ENCODE peak calls at places on chromosomes 1 and 21, in seven cellular contexts. V, K, R, A, C, X and E are unnamed samples.

GRCh38 chr1:172746091-172746949 is 87.4 kb downstream of the FASLG start:
- DNase-seq in V (no peak), K (peak), R (no peak), A (peak), C (peak), X (no peak), E (no peak)

GRCh38 chr1:113809651-113810602 is 2.3 kb downstream of the RSBN1 start:
- DNase-seq in V (no peak), K (no peak), R (no peak), A (no peak), C (peak), X (no peak), E (no peak)

GRCh38 chr21:15446193-15446592 is 283.6 kb upstream of the USP25 start:
- DNase-seq in V (no peak), K (no peak), R (no peak), A (no peak), C (no peak), X (no peak), E (no peak)

GRCh38 chr1:197268012-197268411 is at the start of gene CRB1:
- DNase-seq in V (no peak), K (no peak), R (no peak), A (no peak), C (no peak), X (no peak), E (no peak)

GRCh38 chr1:101697057-101697456 is 299.7 kb downstream of the OLFM3 start:
- DNase-seq in V (no peak), K (no peak), R (no peak), A (peak), C (no peak), X (no peak), E (no peak)

GRCh38 chr1:23402286-23403037 is 22.1 kb downstream of the TCEA3 start:
- DNase-seq in V (no peak), K (peak), R (no peak), A (no peak), C (no peak), X (no peak), E (no peak)

GRCh38 chr1:241229216-241229615 is 127.8 kb downstream of the RGS7 start:
- DNase-seq in V (peak), K (no peak), R (no peak), A (no peak), C (no peak), X (no peak), E (no peak)

GRCh38 chr1:200198247-200198646 is 170.7 kb downstream of the NR5A2 start:
- DNase-seq in V (no peak), K (no peak), R (peak), A (no peak), C (no peak), X (no peak), E (no peak)

GRCh38 chr1:10105484-10105883 is 72.7 kb downstream of the UBE4B start:
- DNase-seq in V (no peak), K (no peak), R (no peak), A (peak), C (no peak), X (peak), E (no peak)

GRCh38 chr1:181208967-181209366 is 120.5 kb downstream of the IER5 start:
- DNase-seq in V (no peak), K (no peak), R (no peak), A (no peak), C (no peak), X (no peak), E (no peak)

GRCh38 chr1:29703596-29703995 is 467.3 kb downstream of the PTPRU start:
- DNase-seq in V (peak), K (no peak), R (no peak), A (peak), C (peak), X (peak), E (no peak)

GRCh38 chr1:156959414-156959813 is 39.0 kb downstream of the LRRC71 start:
- DNase-seq in V (no peak), K (no peak), R (no peak), A (no peak), C (peak), X (no peak), E (no peak)

GRCh38 chr1:159970932-159971342 is 16.9 kb upstream of the SLAMF9 start:
- DNase-seq in V (peak), K (no peak), R (no peak), A (no peak), C (peak), X (no peak), E (no peak)

GRCh38 chr1:30751830-30752650 is 5.5 kb downstream of the LAPTM5 start:
- DNase-seq in V (no peak), K (no peak), R (no peak), A (no peak), C (no peak), X (no peak), E (no peak)

GRCh38 chr1:230735447-230735846 is 11.7 kb upstream of the CAPN9 start:
- DNase-seq in V (peak), K (no peak), R (no peak), A (no peak), C (no peak), X (no peak), E (no peak)

GRCh38 chr1:227726924-227727599 is 8.0 kb downstream of the JMJD4 start:
- DNase-seq in V (no peak), K (no peak), R (no peak), A (no peak), C (no peak), X (no peak), E (no peak)

GRCh38 chr1:46284597-46285564 is 18.5 kb downstream of the LRRC41 start:
- DNase-seq in V (no peak), K (no peak), R (no peak), A (no peak), C (no peak), X (no peak), E (no peak)

GRCh38 chr1:42982641-42983040 is 24.0 kb upstream of the SLC2A1 start:
- DNase-seq in V (no peak), K (no peak), R (no peak), A (no peak), C (peak), X (no peak), E (no peak)

GRCh38 chr1:244050835-244051444 is at the start of gene ZBTB18:
- DNase-seq in V (peak), K (no peak), R (no peak), A (no peak), C (no peak), X (no peak), E (no peak)

GRCh38 chr1:223835754-223836153 is 10.0 kb downstream of the TP53BP2 start:
- DNase-seq in V (no peak), K (no peak), R (no peak), A (no peak), C (no peak), X (no peak), E (no peak)

GRCh38 chr1:164748253-164748899 is 189.4 kb downstream of the PBX1 start:
- DNase-seq in V (peak), K (no peak), R (no peak), A (no peak), C (peak), X (no peak), E (no peak)

GRCh38 chr1:107588321-107588720 is 376.7 kb downstream of the VAV3 start:
- DNase-seq in V (no peak), K (no peak), R (no peak), A (no peak), C (no peak), X (no peak), E (no peak)

DNA sequence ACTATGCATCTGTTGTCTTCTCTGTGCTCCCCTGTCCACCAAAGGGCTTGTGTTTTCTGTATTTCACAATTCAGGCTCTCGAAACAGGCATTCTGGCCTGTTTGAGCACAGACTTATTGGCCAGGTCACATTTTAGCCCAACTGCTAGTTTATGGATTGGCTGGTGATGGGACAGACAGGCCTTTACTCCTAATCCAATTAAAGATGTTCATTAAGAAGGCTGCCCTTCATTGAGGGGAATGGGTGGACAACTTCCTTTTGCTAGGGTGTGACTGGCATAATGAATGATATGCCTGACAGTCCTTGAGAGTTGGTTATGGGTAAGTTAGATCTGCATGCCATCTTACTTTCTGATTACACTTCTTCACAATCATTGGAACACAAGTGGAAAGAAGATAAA is 86.4 kb downstream of the LTN1 start:
- DNase-seq in V (no peak), K (no peak), R (no peak), A (no peak), C (no peak), X (no peak), E (no peak)
- H3K27ac ChIP-seq in V (no peak), K (no peak), R (no peak), A (no peak), C (no peak), X (no peak), E (no peak)

DNA sequence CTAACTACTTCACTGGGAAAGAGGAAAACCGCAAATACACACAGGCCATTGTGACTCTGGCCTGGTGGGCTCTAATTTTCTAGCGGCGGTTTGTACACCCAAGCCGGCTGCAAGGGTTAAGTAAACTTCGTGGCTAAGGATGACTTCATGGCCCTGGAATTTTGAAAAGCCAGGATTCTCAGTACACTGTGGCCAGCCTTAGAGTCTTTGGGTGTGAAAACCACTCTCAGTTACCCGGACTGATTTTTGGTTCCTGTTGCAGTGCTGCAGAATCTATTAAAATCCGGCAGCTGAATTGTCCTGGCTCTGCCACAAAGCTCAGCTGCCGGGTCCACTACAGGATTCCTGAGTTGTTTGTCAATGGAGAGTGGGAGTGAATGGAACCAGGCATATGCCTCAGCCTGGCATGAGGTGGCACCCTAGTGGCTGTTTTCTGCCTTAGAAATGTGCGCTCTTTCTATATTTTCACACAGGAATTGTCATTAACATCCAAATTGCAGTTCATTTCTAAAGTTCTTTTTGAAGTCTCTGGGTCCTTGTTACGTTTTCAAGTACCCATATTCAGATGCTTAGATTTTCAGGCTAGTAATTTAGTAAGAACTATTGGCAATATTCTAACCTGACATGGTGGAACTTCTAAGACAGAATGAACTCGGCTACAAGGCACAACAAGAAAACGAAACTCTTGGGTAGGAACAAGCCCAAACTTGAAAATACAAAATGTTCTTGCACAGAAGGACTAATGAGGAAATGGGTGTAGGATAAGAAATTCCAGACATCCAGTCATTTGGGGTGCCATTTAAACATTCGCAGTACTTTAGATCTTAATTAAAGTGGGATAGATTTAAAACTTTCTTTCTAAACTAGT is 255.9 kb downstream of the NFIA start:
- DNase-seq in V (peak), K (peak), R (peak), A (peak), C (no peak), X (peak), E (peak)
- H3K4me3 ChIP-seq in V (no peak), K (peak), R (peak), A (peak), C (no peak), X (peak), E (peak)

GRCh38 chr21:42113926-42114409 is 42.9 kb downstream of the UMODL1 start:
- DNase-seq in V (no peak), K (no peak), R (no peak), A (peak), C (no peak), X (peak), E (no peak)

GRCh38 chr21:42112223-42112622 is 41.1 kb downstream of the UMODL1 start:
- DNase-seq in V (no peak), K (no peak), R (no peak), A (no peak), C (no peak), X (no peak), E (no peak)

GRCh38 chr21:42111811-42112210 is 40.7 kb downstream of the UMODL1 start:
- DNase-seq in V (no peak), K (no peak), R (no peak), A (no peak), C (no peak), X (peak), E (peak)

GRCh38 chr21:42111470-42111743 is 40.3 kb downstream of the UMODL1 start:
- DNase-seq in V (no peak), K (no peak), R (no peak), A (no peak), C (no peak), X (no peak), E (peak)

GRCh38 chr21:42112857-42113256 is 41.7 kb downstream of the UMODL1 start:
- DNase-seq in V (no peak), K (no peak), R (no peak), A (no peak), C (no peak), X (peak), E (no peak)
- H3K27ac ChIP-seq in V (no peak), K (no peak), R (no peak), A (no peak), C (no peak), X (no peak), E (no peak)

GRCh38 chr1:20366076-20366765 is 75.5 kb downstream of the VWA5B1 start:
- DNase-seq in V (no peak), K (no peak), R (no peak), A (peak), C (no peak), X (no peak), E (no peak)

GRCh38 chr1:20367626-20368025 is 77.0 kb downstream of the VWA5B1 start:
- DNase-seq in V (no peak), K (no peak), R (no peak), A (no peak), C (no peak), X (no peak), E (no peak)

GRCh38 chr1:20368866-20369545 is 78.3 kb downstream of the VWA5B1 start:
- DNase-seq in V (no peak), K (no peak), R (no peak), A (no peak), C (no peak), X (no peak), E (no peak)

GRCh38 chr1:20365421-20366075 is 74.9 kb downstream of the VWA5B1 start:
- DNase-seq in V (no peak), K (no peak), R (no peak), A (no peak), C (no peak), X (no peak), E (no peak)

GRCh38 chr1:20366766-20367602 is 76.3 kb downstream of the VWA5B1 start:
- DNase-seq in V (peak), K (peak), R (no peak), A (peak), C (peak), X (peak), E (no peak)
- H3K4me3 ChIP-seq in V (no peak), K (peak), R (peak), A (peak), C (no peak), X (peak), E (no peak)

GRCh38 chr1:225668222-225668621 is 15.3 kb upstream of the ENAH start:
- DNase-seq in V (no peak), K (no peak), R (no peak), A (no peak), C (no peak), X (no peak), E (no peak)

GRCh38 chr1:225670356-225670755 is 17.4 kb upstream of the ENAH start:
- DNase-seq in V (no peak), K (no peak), R (no peak), A (no peak), C (no peak), X (no peak), E (no peak)

GRCh38 chr1:225670806-225671733 is 18.1 kb upstream of the ENAH start:
- DNase-seq in V (no peak), K (no peak), R (no peak), A (peak), C (no peak), X (no peak), E (no peak)
- H3K27ac ChIP-seq in V (no peak), K (peak), R (no peak), A (no peak), C (no peak), X (no peak), E (no peak)

GRCh38 chr1:145707183-145707867 is at the start of gene PDZK1:
- DNase-seq in V (peak), K (no peak), R (no peak), A (no peak), C (no peak), X (no peak), E (no peak)

GRCh38 chr1:145706282-145706681 is 886 bp downstream of the PDZK1 start:
- DNase-seq in V (no peak), K (peak), R (no peak), A (peak), C (no peak), X (no peak), E (no peak)

GRCh38 chr1:145708063-145708462 is 895 bp upstream of the PDZK1 start:
- DNase-seq in V (no peak), K (no peak), R (no peak), A (peak), C (peak), X (no peak), E (no peak)

GRCh38 chr1:145702826-145703225 is 4.3 kb downstream of the PDZK1 start:
- DNase-seq in V (no peak), K (no peak), R (no peak), A (no peak), C (no peak), X (no peak), E (no peak)

GRCh38 chr1:145705634-145706033 is 1.5 kb downstream of the PDZK1 start:
- DNase-seq in V (no peak), K (no peak), R (no peak), A (no peak), C (no peak), X (no peak), E (no peak)
- H3K4me3 ChIP-seq in V (no peak), K (no peak), R (no peak), A (no peak), C (no peak), X (no peak), E (no peak)

DNA sequence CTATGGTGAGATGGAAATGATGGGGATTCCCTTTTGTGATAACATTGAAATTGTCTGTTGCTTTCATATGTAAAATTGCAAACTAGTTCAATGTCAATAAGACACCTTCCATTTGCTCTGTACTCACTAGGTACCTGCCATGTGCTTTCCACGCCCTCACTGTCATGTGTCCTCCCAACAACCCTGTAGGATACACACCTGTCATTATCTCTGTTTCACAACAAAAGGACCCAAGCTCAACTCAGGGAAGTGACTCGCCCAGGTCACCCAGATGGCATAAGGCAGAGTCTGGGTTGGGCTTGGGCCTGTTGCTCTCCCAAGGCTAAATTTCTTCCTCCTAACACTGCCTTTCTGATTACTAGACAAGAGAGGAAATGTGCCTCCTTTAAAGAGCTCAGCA is 45.3 kb upstream of the MCOLN3 start:
- DNase-seq in V (no peak), K (no peak), R (no peak), A (peak), C (no peak), X (no peak), E (no peak)
- H3K27ac ChIP-seq in V (no peak), K (no peak), R (no peak), A (no peak), C (no peak), X (no peak), E (no peak)

DNA sequence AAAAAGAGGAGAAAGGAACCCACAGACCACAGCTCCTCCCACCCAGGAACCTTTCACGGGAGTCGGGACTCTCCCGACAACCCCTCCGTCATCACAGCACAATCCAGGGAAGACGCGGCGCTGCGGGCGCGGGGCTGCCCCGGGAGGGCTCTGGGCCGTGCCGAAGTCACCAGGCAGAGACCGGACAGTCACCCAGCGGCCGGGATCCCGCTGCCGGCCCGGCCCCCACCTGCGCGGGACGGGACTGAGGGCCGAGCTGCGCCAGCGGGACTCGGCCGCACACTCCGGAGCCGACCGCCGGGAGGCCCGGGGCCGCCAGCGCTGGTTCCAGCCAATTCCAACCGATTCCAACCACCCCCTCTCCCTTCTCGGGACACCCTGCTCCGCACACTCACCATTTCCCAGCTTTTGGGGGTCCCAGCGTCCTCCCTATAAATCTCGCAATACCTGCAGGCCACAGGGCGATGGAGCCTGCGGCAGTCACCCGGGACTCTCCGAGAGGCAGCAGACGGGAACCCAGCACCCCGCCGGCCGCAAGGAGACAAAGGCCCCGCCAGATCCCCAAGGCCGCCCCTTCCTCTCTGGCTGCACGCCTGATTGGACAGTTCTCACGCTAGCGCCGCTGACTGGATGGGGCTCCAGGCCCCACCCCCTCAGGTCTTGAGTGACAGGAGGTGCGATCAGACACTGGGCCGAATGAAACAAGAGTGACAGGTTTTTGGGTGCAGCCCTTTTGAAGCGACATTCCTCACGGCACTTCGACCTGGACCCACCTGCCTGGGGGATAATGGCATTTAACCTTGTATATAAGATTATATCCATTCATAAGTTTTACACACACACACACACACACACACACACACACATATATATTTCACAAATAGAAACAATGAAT is at the start of gene ZNF695:
- DNase-seq in V (peak), K (peak), R (peak), A (peak), C (peak), X (peak), E (peak)
- H3K4me3 ChIP-seq in V (peak), K (peak), R (peak), A (peak), C (peak), X (peak), E (peak)

DNA sequence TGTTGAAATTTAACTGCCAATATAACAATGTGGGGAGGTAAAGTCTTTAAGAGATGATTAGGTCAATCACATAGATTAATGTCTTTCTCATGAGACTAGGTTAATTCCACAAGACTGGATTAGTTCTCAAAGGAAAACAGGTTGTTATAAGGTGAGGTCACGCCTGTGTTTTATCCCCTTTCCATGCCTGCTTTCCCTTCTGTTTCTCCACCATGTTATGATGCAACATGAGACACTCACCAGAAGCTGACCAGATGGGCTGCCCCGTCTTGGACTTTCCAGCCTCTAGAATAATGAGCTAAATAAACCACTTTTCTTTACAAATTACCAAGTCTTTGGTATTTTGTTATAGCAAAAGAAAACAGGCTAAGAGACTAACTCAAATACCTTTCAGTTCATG is 70.8 kb downstream of the DDAH1 start:
- DNase-seq in V (no peak), K (no peak), R (no peak), A (no peak), C (no peak), X (no peak), E (no peak)
- H3K27ac ChIP-seq in V (no peak), K (no peak), R (no peak), A (no peak), C (no peak), X (no peak), E (no peak)